ENCODE peak calls at places on chromosome 12, in five cellular contexts. K is H7, U is non-pigmented ciliary epithelial cell, Q is NCI-H2029, T is GM12864. R is an unnamed sample.

GRCh38 chr12:104741072-104741471 is 217.0 kb downstream of the SLC41A2 start:
- DNase-seq in T (no peak), U (no peak), K (no peak), Q (no peak), R (no peak)

GRCh38 chr12:70812124-70812523 is 108.4 kb downstream of the PTPRR start:
- DNase-seq in Q (no peak), K (no peak), T (no peak), U (no peak), R (no peak)

GRCh38 chr12:106197906-106198623 is 49.8 kb downstream of the CKAP4 start:
- DNase-seq in U (no peak), K (no peak), Q (no peak), T (no peak), R (no peak)

GRCh38 chr12:38502016-38502415 is 185.4 kb downstream of the ALG10B start:
- DNase-seq in K (no peak), T (no peak), Q (no peak), U (no peak), R (no peak)

GRCh38 chr12:76274699-76275098 is 73.5 kb downstream of the BBS10 start:
- DNase-seq in Q (no peak), K (no peak), T (no peak), U (no peak), R (no peak)

GRCh38 chr12:130656411-130656810 is 59.7 kb downstream of the RIMBP2 start:
- DNase-seq in K (no peak), U (no peak), Q (no peak), T (no peak), R (no peak)

GRCh38 chr12:92278378-92278828 is 132.8 kb upstream of the BTG1 start:
- DNase-seq in K (no peak), Q (no peak), U (no peak), T (no peak), R (no peak)

GRCh38 chr12:49946497-49946896 is 4.0 kb upstream of the AQP2 start:
- DNase-seq in T (no peak), U (no peak), Q (no peak), K (no peak), R (no peak)

GRCh38 chr12:44775916-44776315 is 100.2 kb downstream of the NELL2 start:
- DNase-seq in U (no peak), T (no peak), Q (no peak), K (no peak), R (no peak)

GRCh38 chr12:30822385-30823139 is 67.8 kb upstream of the CAPRIN2 start:
- DNase-seq in U (peak), T (no peak), K (peak), Q (peak), R (no peak)

GRCh38 chr12:111768159-111768895 is 1.6 kb downstream of the ALDH2 start:
- DNase-seq in Q (no peak), T (no peak), K (no peak), U (no peak), R (no peak)

GRCh38 chr12:95322335-95322734 is 104.7 kb downstream of the VEZT start:
- DNase-seq in U (no peak), Q (no peak), K (no peak), T (no peak), R (no peak)

GRCh38 chr12:124532331-124532750 is 35.1 kb downstream of the NCOR2 start:
- DNase-seq in U (no peak), Q (no peak), T (no peak), K (no peak), R (no peak)

GRCh38 chr12:28191690-28192089 is 1.4 kb downstream of the CCDC91 start:
- DNase-seq in Q (no peak), T (no peak), U (no peak), K (peak), R (no peak)

GRCh38 chr12:107570721-107571120 is 114.9 kb upstream of the PWP1 start:
- DNase-seq in U (no peak), K (no peak), Q (peak), T (no peak), R (no peak)

GRCh38 chr12:56645201-56645716 is 525 bp downstream of the ATP5F1B start:
- DNase-seq in T (no peak), U (no peak), K (peak), Q (no peak), R (no peak)

GRCh38 chr12:71277866-71278265 is 120.1 kb upstream of the TSPAN8 start:
- DNase-seq in T (no peak), K (no peak), U (no peak), Q (no peak), R (no peak)

GRCh38 chr12:74381968-74382367 is 155.7 kb upstream of the ATXN7L3B start:
- DNase-seq in K (no peak), U (no peak), Q (no peak), T (no peak), R (no peak)

GRCh38 chr12:99476956-99477355 is 170.6 kb upstream of the GARIN6 start:
- DNase-seq in Q (no peak), T (no peak), K (no peak), U (no peak), R (no peak)

GRCh38 chr12:31714406-31715271 is 14.2 kb downstream of the AMN1 start:
- DNase-seq in Q (no peak), T (no peak), U (no peak), K (no peak), R (no peak)

GRCh38 chr12:92000587-92000986 is 145.1 kb downstream of the BTG1 start:
- DNase-seq in U (no peak), K (no peak), Q (no peak), T (no peak), R (no peak)

GRCh38 chr12:64814432-64814831 is 10.0 kb upstream of the TBC1D30 start:
- DNase-seq in T (no peak), K (no peak), U (no peak), Q (peak), R (no peak)

GRCh38 chr12:132014915-132015280 is 65.2 kb downstream of the EP400 start:
- DNase-seq in K (peak), U (no peak), Q (no peak), T (no peak), R (no peak)

GRCh38 chr12:32273063-32273521 is 126.3 kb upstream of the FGD4 start:
- DNase-seq in K (no peak), T (peak), U (no peak), Q (no peak), R (no peak)

GRCh38 chr12:27277846-27278260 is 33.8 kb downstream of the STK38L start:
- DNase-seq in U (peak), K (no peak), T (peak), Q (no peak), R (no peak)

GRCh38 chr12:6852651-6853354 is 853 bp downstream of the USP5 start:
- DNase-seq in K (peak), T (no peak), U (no peak), Q (no peak), R (no peak)

GRCh38 chr12:52969828-52970569 is 21.1 kb downstream of the KRT18 start:
- DNase-seq in T (no peak), U (no peak), K (no peak), Q (peak), R (peak)

GRCh38 chr12:26807292-26807691 is 25.7 kb downstream of the ITPR2 start:
- DNase-seq in T (no peak), U (no peak), K (no peak), Q (no peak), R (no peak)

GRCh38 chr12:50058743-50059312 is 1.4 kb downstream of the ASIC1 start:
- DNase-seq in U (no peak), T (no peak), Q (peak), K (no peak), R (no peak)

GRCh38 chr12:131455581-131456110 is 255.2 kb upstream of the SFSWAP start:
- DNase-seq in U (no peak), K (peak), Q (no peak), T (no peak), R (no peak)

GRCh38 chr12:116009805-116010204 is 267.7 kb downstream of the MED13L start:
- DNase-seq in Q (no peak), K (no peak), U (no peak), T (no peak), R (no peak)

GRCh38 chr12:89756638-89757321 is 48.1 kb upstream of the ATP2B1 start:
- DNase-seq in T (peak), K (no peak), Q (no peak), U (peak), R (no peak)

GRCh38 chr12:130582286-130582685 is 133.8 kb downstream of the RIMBP2 start:
- DNase-seq in Q (no peak), K (no peak), U (no peak), T (no peak), R (no peak)

GRCh38 chr12:121568971-121569808 is 11.6 kb downstream of the KDM2B start:
- DNase-seq in U (no peak), K (no peak), T (no peak), Q (no peak), R (no peak)

GRCh38 chr12:47988073-47989022 is 15.9 kb downstream of the COL2A1 start:
- DNase-seq in T (no peak), K (peak), Q (no peak), U (no peak), R (no peak)

GRCh38 chr12:22283006-22283506 is 51.5 kb downstream of the ST8SIA1 start:
- DNase-seq in T (no peak), Q (no peak), K (no peak), U (peak), R (no peak)

GRCh38 chr12:6399884-6400670 is 16.1 kb downstream of the LTBR start:
- DNase-seq in K (no peak), U (no peak), T (no peak), Q (no peak), R (no peak)

GRCh38 chr12:93524386-93525133 is 47.9 kb upstream of the SOCS2 start:
- DNase-seq in Q (no peak), T (no peak), U (no peak), K (no peak), R (peak)